ENCODE peak calls at places on chromosome 10, in four cellular contexts. C, D, U and R are unnamed samples.

GRCh38 chr10:99442394-99442793 is 12.0 kb upstream of the GOT1 start:
- DNase-seq in C (no peak), D (no peak), U (no peak), R (no peak)

GRCh38 chr10:89337493-89337892 is 9.7 kb downstream of the IFIT3 start:
- DNase-seq in C (no peak), D (peak), U (no peak), R (no peak)

GRCh38 chr10:92592761-92593552 is at the start of gene KIF11:
- DNase-seq in C (peak), D (peak), U (peak), R (peak)

GRCh38 chr10:73908853-73909611 is 1.9 kb upstream of the PLAU start:
- DNase-seq in C (no peak), D (peak), U (no peak), R (peak)

GRCh38 chr10:80171248-80171660 is 34.1 kb downstream of the ANXA11 start:
- DNase-seq in C (no peak), D (no peak), U (no peak), R (no peak)

GRCh38 chr10:35351021-35351420 is 14.7 kb downstream of the CCNY start:
- DNase-seq in C (no peak), D (no peak), U (no peak), R (no peak)

GRCh38 chr10:91907914-91908357 is 1.4 kb downstream of the FGFBP3 start:
- DNase-seq in C (peak), D (no peak), U (no peak), R (no peak)

GRCh38 chr10:52703898-52704297 is 68.7 kb downstream of the MBL2 start:
- DNase-seq in C (no peak), D (no peak), U (no peak), R (no peak)

GRCh38 chr10:76946268-76946667 is 691.3 kb downstream of the KCNMA1 start:
- DNase-seq in C (no peak), D (no peak), U (no peak), R (no peak)

GRCh38 chr10:88113232-88113631 is 249.8 kb downstream of the PTEN start:
- DNase-seq in C (no peak), D (no peak), U (no peak), R (no peak)

GRCh38 chr10:12396567-12396966 is 47.2 kb downstream of the CAMK1D start:
- DNase-seq in C (peak), D (no peak), U (no peak), R (no peak)

GRCh38 chr10:48802611-48803046 is 118.0 kb downstream of the WDFY4 start:
- DNase-seq in C (no peak), D (no peak), U (no peak), R (no peak)

DNA sequence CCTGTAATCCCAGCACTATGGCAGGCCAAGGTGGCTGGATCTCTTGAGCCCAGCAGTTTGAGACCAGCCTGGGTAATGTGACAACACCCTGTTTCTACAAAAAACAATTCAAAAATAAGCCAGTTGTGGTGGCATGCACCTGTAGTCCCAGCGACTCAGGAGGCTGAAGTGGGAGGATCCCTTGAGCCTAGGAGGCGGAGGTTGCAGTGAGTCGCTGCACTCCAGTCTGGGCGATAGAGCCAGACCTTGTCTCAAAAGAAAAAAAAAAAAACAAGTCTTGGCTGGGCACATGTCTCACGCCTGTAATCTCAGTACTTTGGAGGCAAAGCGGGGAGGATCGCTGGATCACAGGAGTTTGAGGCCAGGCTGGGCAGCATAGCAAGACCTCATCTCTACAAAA is 74.6 kb upstream of the PDSS1 start:
- DNase-seq in C (no peak), D (no peak), U (no peak), R (no peak)
- H3K27ac ChIP-seq in C (no peak), D (no peak), U (peak), R (no peak)

DNA sequence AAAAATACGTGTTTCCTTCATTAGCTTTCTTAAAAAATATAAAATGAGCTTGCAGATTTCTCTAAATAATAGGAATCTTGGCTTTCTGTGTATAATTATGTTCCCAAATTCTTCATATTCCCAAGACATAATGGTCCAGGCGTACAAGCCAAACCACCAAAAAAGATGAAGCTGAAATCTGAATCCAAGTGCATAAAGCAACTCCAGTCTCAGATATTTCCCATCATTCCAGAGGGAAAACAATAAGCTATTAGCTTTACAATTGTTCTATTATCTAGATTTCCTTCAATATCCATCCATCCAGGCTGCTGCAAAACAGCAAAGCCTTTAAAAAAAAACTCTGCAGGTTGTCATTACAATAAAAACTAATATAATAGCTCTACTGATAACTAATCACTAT is 108.8 kb upstream of the ASAH2 start:
- DNase-seq in C (no peak), D (no peak), U (no peak), R (no peak)
- H3K27ac ChIP-seq in C (no peak), D (no peak), U (no peak), R (no peak)

GRCh38 chr10:68561804-68562649 is 1.9 kb downstream of the TET1 start:
- DNase-seq in C (no peak), D (no peak), U (no peak), R (no peak)
- H3K27ac ChIP-seq in C (no peak), D (no peak), U (peak), R (no peak)

DNA sequence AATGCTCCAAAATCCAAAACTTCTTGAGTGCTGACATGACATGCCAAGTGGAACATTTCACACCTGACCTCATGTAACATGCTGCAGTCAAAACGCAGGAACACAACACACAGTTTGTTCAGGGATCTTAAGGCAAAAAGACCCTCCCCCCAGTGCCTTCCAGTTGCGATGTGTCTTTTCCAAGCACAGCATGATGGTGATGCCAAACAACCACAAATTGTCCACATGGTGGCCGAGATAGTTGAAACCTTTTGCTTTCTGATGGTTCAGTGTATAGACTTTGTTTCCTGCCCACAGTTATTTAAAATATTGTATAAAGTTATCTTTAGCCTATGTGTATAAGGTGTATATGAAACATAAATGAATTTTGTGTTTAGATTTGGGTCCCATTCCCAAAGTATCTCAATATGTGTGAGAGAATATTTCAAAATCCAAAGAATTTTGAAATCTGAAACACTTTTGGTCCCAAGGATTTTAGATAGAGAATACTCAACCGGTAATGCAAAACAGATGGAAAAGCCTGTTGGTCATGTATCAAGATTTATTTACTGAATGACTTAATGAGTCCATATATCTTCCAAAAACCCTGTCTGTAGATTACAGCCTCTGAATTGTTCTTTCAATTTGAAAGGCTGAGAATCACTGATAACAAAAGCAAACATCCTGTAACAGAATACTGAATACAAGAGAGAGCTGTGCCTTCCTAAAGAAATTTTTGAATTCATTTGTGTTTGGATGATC is 93.4 kb upstream of the OIT3 start:
- DNase-seq in C (no peak), D (no peak), U (no peak), R (no peak)
- H3K27ac ChIP-seq in C (no peak), D (no peak), U (no peak), R (no peak)

DNA sequence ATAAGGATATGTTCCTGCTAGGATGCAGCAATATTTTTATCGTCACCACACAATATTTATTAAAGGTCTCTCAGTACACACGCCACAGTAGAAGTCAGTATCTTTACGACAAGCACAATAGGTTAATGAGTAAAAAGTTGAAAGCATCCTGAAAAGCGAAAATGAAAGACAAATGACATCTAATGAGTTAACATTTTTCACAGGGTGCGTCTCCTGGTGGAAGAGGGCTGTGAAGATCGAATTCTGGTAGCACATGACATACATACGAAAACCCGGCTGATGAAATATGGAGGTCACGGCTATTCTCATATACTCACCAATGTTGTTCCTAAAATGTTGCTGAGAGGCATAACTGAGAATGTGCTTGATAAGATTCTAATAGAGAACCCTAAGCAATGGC is 10.8 kb downstream of the C1QL3 start:
- DNase-seq in C (no peak), D (no peak), U (no peak), R (no peak)
- H3K27ac ChIP-seq in C (no peak), D (no peak), U (no peak), R (no peak)

GRCh38 chr10:114260366-114260765 is 21.3 kb downstream of the VWA2 start:
- DNase-seq in C (no peak), D (no peak), U (no peak), R (no peak)
- H3K27ac ChIP-seq in C (no peak), D (no peak), U (peak), R (no peak)

DNA sequence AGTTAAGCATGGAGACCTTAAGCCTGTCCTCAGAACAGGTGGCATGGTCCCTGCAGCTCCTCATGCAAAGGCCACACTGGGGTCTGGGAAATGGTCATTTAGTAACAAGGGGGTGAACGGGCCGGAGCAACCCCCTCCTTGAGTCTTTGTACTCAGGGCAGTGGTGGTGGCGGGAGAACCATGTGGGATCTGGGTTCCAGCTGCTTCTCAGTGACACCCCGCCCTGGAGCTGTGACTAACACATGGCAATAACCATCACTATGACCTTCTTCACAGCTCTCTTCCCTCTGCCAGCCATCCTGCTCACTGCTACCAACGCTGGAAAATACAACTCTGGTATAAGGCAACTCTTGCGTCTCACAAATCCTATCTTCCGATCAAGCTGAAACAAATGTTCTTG is 203.4 kb upstream of the FRMD4A start:
- DNase-seq in C (no peak), D (no peak), U (no peak), R (no peak)
- H3K27ac ChIP-seq in C (no peak), D (no peak), U (no peak), R (no peak)